ENCODE peak calls at places on chromosomes 11 and 22, in eight cellular contexts. A is left ventricle myocardium inferior; S is PC-9; Q is MCF 10A; O is fibroblast of the aortic adventitia; N is CD4-positive, alpha-beta T cell; B is adrenal gland; Y is lower leg skin. M is an unnamed sample.

GRCh38 chr22:45207981-45208664 is 32.6 kb downstream of the KIAA0930 start:
- DNase-seq in A (no peak), S (no peak), Q (peak), O (peak), N (no peak), B (no peak), Y (no peak), M (no peak)

GRCh38 chr22:18066181-18066859 is 11.5 kb upstream of the PEX26 start:
- DNase-seq in A (no peak), S (no peak), Q (no peak), O (no peak), N (no peak), B (no peak), Y (no peak), M (no peak)

GRCh38 chr11:63913866-63914830 is 2.8 kb downstream of the RCOR2 start:
- DNase-seq in A (no peak), S (peak), Q (no peak), O (no peak), N (no peak), B (no peak), Y (no peak), M (no peak)

GRCh38 chr11:126149759-126150236 is 61.7 kb downstream of the RPUSD4 start:
- DNase-seq in A (no peak), S (no peak), Q (no peak), O (no peak), N (no peak), B (no peak), Y (no peak), M (no peak)

GRCh38 chr11:18088371-18088770 is 17.5 kb downstream of the SAAL1 start:
- DNase-seq in A (no peak), S (no peak), Q (no peak), O (no peak), N (no peak), B (no peak), Y (no peak), M (no peak)

GRCh38 chr22:29375436-29376076 is 12.8 kb downstream of the AP1B1 start:
- DNase-seq in A (no peak), S (no peak), Q (no peak), O (peak), N (no peak), B (peak), Y (no peak), M (no peak)

GRCh38 chr22:36356708-36357694 is 30.8 kb downstream of the MYH9 start:
- DNase-seq in A (no peak), S (no peak), Q (no peak), O (no peak), N (no peak), B (no peak), Y (no peak), M (no peak)

GRCh38 chr11:128607819-128608218 is 20.5 kb upstream of the ETS1 start:
- DNase-seq in A (no peak), S (no peak), Q (no peak), O (no peak), N (no peak), B (no peak), Y (no peak), M (no peak)

GRCh38 chr11:78022397-78023396 is at the start of gene KCTD14:
- DNase-seq in A (no peak), S (no peak), Q (peak), O (no peak), N (no peak), B (peak), Y (no peak), M (no peak)

GRCh38 chr22:25919452-25919851 is 177.5 kb downstream of the MYO18B start:
- DNase-seq in A (no peak), S (no peak), Q (no peak), O (no peak), N (no peak), B (no peak), Y (peak), M (no peak)

GRCh38 chr11:117807482-117808272 is 10.7 kb upstream of the DSCAML1 start:
- DNase-seq in A (peak), S (no peak), Q (peak), O (peak), N (peak), B (peak), Y (peak), M (peak)

GRCh38 chr11:117805048-117805447 is 8.0 kb upstream of the DSCAML1 start:
- DNase-seq in A (no peak), S (peak), Q (peak), O (no peak), N (no peak), B (peak), Y (no peak), M (no peak)

GRCh38 chr11:117806906-117807305 is 9.9 kb upstream of the DSCAML1 start:
- DNase-seq in A (no peak), S (no peak), Q (no peak), O (no peak), N (no peak), B (peak), Y (no peak), M (no peak)

GRCh38 chr11:117808768-117809167 is 11.8 kb upstream of the DSCAML1 start:
- DNase-seq in A (no peak), S (no peak), Q (no peak), O (no peak), N (no peak), B (no peak), Y (no peak), M (no peak)

DNA sequence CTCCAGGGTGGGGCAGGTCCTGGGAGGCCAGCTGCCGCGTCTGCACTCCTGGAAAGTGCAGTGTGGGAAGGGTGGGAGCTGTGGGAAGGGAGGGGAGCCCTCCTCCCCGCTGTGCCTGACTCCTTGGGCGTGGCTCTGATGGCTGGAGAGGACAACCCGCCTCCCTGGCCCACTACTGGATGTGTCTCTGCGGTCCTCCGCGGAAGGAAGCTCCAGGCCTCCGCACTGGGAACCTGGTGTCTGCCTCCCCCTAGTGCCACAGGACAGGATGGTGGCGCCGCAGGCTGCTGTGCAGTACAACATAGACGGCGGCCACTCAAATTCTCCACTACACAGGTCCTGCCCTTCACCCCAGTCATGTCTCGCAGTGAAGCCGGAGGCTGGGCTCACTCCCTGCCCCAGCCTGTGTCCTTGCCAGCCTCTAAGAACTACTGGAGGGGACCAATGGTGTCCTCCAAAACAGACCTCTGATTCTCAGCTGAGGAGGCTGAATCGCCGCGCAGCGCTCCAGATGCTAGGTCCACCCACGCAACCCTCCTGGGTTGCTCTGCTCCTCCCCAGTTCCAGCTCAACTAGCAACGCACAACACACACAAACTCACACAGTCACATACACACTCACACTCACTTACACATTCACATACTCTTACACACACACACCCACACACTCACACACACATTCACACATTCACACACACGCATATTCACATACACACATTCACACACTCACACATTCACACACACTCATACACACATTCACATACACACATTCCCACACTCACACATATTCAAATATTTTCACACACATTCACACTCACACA is 12.4 kb upstream of the DSCAML1 start:
- DNase-seq in A (peak), S (no peak), Q (peak), O (peak), N (peak), B (peak), Y (no peak), M (no peak)
- TF ChIP-seq CTCF in A (peak), S (peak), Q (peak), O (peak), N (peak), B (peak), Y (no peak), M (no peak)

GRCh38 chr11:23797624-23798419 is 699.0 kb upstream of the LUZP2 start:
- DNase-seq in A (no peak), S (no peak), Q (no peak), O (no peak), N (no peak), B (no peak), Y (no peak), M (no peak)
- TF ChIP-seq CTCF in A (no peak), S (no peak), Q (no peak), O (no peak), N (no peak), B (no peak), Y (no peak), M (no peak)

GRCh38 chr22:41672780-41673509 is 15.7 kb downstream of the SNU13 start:
- DNase-seq in A (no peak), S (peak), Q (peak), O (no peak), N (no peak), B (no peak), Y (no peak), M (no peak)
- TF ChIP-seq CTCF in A (peak), S (peak), Q (peak), O (peak), N (no peak), B (no peak), Y (no peak), M (no peak)

DNA sequence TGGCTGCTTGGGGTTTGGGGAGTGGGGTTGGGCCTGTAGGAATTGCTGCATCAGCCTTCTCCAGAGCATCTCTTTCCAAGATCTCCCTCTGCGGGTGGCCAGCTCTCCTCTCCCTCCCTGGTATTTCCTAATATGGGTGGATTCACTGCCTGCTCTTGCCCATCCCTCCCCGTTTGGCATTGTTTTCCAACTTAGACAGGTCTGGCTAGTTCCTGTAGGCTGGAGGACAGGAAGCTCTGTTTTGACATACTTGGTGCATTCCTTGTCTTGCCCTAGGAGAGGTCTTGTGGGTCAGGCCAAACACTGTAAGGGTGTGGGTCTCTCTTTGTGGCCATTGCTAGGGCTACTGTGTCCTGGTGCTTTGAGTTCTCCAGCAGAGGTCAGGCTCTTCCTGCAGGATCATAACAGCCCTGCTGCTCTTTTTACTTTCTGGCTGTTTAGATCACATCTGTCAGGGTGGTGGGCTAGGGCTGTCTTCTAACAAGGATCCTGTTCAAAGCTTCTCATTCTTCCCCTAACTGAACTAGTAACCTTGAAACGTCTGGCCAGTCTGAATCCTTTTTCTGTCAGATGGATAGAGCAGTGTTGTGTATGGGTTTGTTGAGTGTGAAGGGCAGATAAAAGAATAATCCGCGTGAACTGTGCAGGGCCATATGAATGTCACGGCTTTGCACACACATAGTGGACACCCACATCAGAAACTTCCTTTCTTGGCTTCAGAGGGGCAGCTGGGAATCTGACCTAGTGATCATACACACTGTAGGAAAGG is 18.3 kb upstream of the MICALL1 start:
- DNase-seq in A (no peak), S (peak), Q (peak), O (peak), N (no peak), B (peak), Y (peak), M (no peak)
- TF ChIP-seq CTCF in A (peak), S (peak), Q (peak), O (peak), N (no peak), B (no peak), Y (no peak), M (no peak)

DNA sequence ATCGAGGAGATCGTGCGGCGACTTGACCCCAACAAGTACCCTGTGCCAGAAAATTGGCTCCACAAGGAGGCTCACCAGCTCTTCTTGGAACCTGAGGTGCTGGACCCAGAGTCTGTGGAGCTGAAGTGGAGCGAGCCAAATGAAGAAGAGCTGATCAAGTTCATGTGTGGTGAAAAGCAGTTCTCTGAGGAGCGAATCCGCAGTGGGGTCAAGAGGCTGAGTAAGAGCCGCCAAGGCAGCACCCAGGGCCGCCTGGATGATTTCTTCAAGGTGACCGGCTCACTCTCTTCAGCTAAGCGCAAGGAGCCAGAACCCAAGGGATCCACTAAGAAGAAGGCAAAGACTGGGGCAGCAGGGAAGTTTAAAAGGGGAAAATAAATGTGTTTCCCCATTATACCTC is 3.4 kb downstream of the FEN1 start:
- DNase-seq in A (no peak), S (no peak), Q (no peak), O (no peak), N (no peak), B (no peak), Y (no peak), M (no peak)
- TF ChIP-seq CTCF in A (no peak), S (no peak), Q (no peak), O (no peak), N (no peak), B (no peak), Y (no peak), M (no peak)

DNA sequence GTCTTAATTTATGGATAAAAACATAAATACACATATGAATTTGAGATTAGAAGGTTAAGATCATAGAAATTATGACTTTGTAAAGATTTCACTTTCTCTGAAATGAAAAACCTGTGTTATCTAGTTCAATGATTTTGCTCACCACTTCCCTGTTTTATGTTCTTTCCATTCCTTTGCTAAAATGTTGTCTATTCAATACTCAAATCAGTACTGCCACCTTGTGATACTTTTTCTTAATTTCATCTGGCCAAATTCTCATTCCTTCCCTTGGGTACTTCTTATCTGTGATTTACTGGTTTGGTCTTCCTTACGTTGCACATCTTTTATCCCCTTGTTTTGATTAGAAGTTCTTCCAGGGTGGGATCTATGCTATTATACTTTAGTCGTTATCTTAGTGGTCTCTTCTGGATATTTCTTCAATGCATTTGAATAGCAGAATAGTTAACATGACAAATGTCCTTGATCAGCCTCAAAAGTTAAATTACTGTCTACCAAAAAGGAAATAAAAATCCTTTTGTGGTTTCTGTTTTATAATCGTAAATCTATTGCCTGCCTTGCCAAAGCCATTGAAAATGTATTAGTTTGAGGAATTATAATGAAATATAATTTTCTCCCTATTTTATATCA is 197.0 kb downstream of the PGR start:
- DNase-seq in A (no peak), S (peak), Q (peak), O (peak), N (no peak), B (no peak), Y (no peak), M (no peak)
- TF ChIP-seq CTCF in A (peak), S (peak), Q (peak), O (peak), N (no peak), B (peak), Y (no peak), M (no peak)